ENCODE peak calls at places on chromosomes 6 and 20, in six cellular contexts. J is sciatic nerve, F is Right ventricle myocardium inferior, B is activated B cell treated with CpG ODN at 0.5 μM for 24 hours, P is foreskin keratinocyte, N is right lobe of liver. X is an unnamed sample.
A peak's percentile ranks its signal among the peaks of the same experiment; 100 is the strongest.

GRCh38 chr6:17633465-17634188 is 33.5 kb downstream of the FAM8A1 start:
- ATAC-seq in J (no peak), F (no peak), B (no peak), P (no peak), N (peak; percentile 15), X (no peak)

GRCh38 chr6:1094306-1094705 is 217.6 kb upstream of the FOXQ1 start:
- ATAC-seq in J (peak; percentile 95), F (peak; percentile 79), B (no peak), P (peak; percentile 53), N (no peak), X (no peak)

GRCh38 chr6:117506180-117506835 is 23.8 kb downstream of the DCBLD1 start:
- ATAC-seq in J (no peak), F (no peak), B (no peak), P (no peak), N (no peak), X (peak; percentile 93)

GRCh38 chr6:139164001-139164400 is 29.1 kb downstream of the HECA start:
- ATAC-seq in J (peak; percentile 9), F (peak; percentile 14), B (no peak), P (peak; percentile 54), N (no peak), X (peak; percentile 38)

GRCh38 chr6:40763001-40763400 is 175.8 kb upstream of the LRFN2 start:
- ATAC-seq in J (no peak), F (peak; percentile 87), B (no peak), P (no peak), N (no peak), X (no peak)

GRCh38 chr6:27766405-27766804 is 145.8 kb downstream of the OR2B2 start:
- ATAC-seq in J (no peak), F (no peak), B (no peak), P (no peak), N (no peak), X (no peak)

GRCh38 chr6:53111865-53112264 is 36.8 kb downstream of the GCM1 start:
- ATAC-seq in J (no peak), F (no peak), B (no peak), P (no peak), N (no peak), X (no peak)

GRCh38 chr6:78538002-78538401 is 329.3 kb upstream of the IRAK1BP1 start:
- ATAC-seq in J (no peak), F (no peak), B (no peak), P (peak; percentile 99), N (no peak), X (no peak)

GRCh38 chr20:44204156-44204831 is 6.3 kb downstream of the OSER1 start:
- ATAC-seq in J (peak; percentile 77), F (peak; percentile 53), B (no peak), P (peak; percentile 96), N (no peak), X (peak; percentile 92)

GRCh38 chr6:90249458-90249857 is 47.2 kb downstream of the BACH2 start:
- ATAC-seq in J (no peak), F (no peak), B (peak; percentile 79), P (no peak), N (no peak), X (no peak)

GRCh38 chr20:44324343-44324742 is 12.5 kb upstream of the R3HDML start:
- ATAC-seq in J (no peak), F (no peak), B (no peak), P (peak; percentile 18), N (no peak), X (no peak)

GRCh38 chr6:131295081-131295480 is 159.8 kb downstream of the AKAP7 start:
- ATAC-seq in J (no peak), F (no peak), B (no peak), P (no peak), N (no peak), X (no peak)

GRCh38 chr6:107731422-107732319 is 92.4 kb downstream of the SCML4 start:
- ATAC-seq in J (peak; percentile 10), F (no peak), B (peak; percentile 56), P (no peak), N (peak; percentile 52), X (no peak)

GRCh38 chr20:50482396-50482890 is 27.7 kb upstream of the PTPN1 start:
- ATAC-seq in J (no peak), F (no peak), B (no peak), P (no peak), N (no peak), X (no peak)

GRCh38 chr6:116371384-116372209 is 850 bp downstream of the DSE start:
- ATAC-seq in J (peak; percentile 81), F (peak; percentile 75), B (peak; percentile 21), P (peak; percentile 69), N (peak; percentile 55), X (peak; percentile 92)

GRCh38 chr6:106796754-106797153 is 167.4 kb downstream of the QRSL1 start:
- ATAC-seq in J (no peak), F (no peak), B (no peak), P (no peak), N (no peak), X (no peak)

GRCh38 chr6:163782436-163783003 is 368.0 kb downstream of the QKI start:
- ATAC-seq in J (peak; percentile 68), F (peak; percentile 15), B (no peak), P (peak; percentile 31), N (no peak), X (no peak)

GRCh38 chr20:52289956-52290355 is 98.4 kb upstream of the ZFP64 start:
- ATAC-seq in J (no peak), F (no peak), B (no peak), P (no peak), N (no peak), X (no peak)

GRCh38 chr20:61753196-61753942 is 312.3 kb downstream of the TAF4 start:
- ATAC-seq in J (no peak), F (no peak), B (no peak), P (peak; percentile 33), N (no peak), X (no peak)

GRCh38 chr6:156777577-156777865 is 343 bp downstream of the ARID1B start:
- ATAC-seq in J (no peak), F (no peak), B (no peak), P (no peak), N (no peak), X (no peak)

GRCh38 chr6:28118217-28118616 is 6.2 kb upstream of the ZSCAN16 start:
- ATAC-seq in J (no peak), F (no peak), B (no peak), P (no peak), N (no peak), X (no peak)

GRCh38 chr6:139109558-139109957 is 25.3 kb upstream of the HECA start:
- ATAC-seq in J (no peak), F (peak; percentile 44), B (peak; percentile 34), P (no peak), N (no peak), X (peak; percentile 40)

GRCh38 chr6:90256698-90257485 is 39.8 kb downstream of the BACH2 start:
- ATAC-seq in J (no peak), F (no peak), B (no peak), P (peak; percentile 68), N (no peak), X (peak; percentile 84)

GRCh38 chr6:105926318-105926717 is 159.8 kb upstream of the PRDM1 start:
- ATAC-seq in J (no peak), F (no peak), B (no peak), P (no peak), N (no peak), X (no peak)

GRCh38 chr6:123210645-123211044 is 214.6 kb downstream of the CLVS2 start:
- ATAC-seq in J (no peak), F (no peak), B (no peak), P (no peak), N (no peak), X (no peak)

GRCh38 chr6:163252132-163252729 is 162.3 kb upstream of the QKI start:
- ATAC-seq in J (peak; percentile 44), F (no peak), B (no peak), P (no peak), N (peak; percentile 23), X (no peak)

GRCh38 chr6:1131285-1132079 is 180.4 kb upstream of the FOXQ1 start:
- ATAC-seq in J (no peak), F (no peak), B (no peak), P (peak; percentile 97), N (peak; percentile 69), X (no peak)

GRCh38 chr20:10611357-10611756 is 62.4 kb downstream of the JAG1 start:
- ATAC-seq in J (peak; percentile 51), F (peak; percentile 47), B (no peak), P (peak; percentile 87), N (no peak), X (peak; percentile 80)

GRCh38 chr6:139600919-139601470 is 226.5 kb upstream of the CITED2 start:
- ATAC-seq in J (no peak), F (no peak), B (no peak), P (no peak), N (no peak), X (no peak)

GRCh38 chr6:35343092-35343834 is 905 bp downstream of the PPARD start:
- ATAC-seq in J (peak; percentile 13), F (no peak), B (peak; percentile 7), P (no peak), N (peak; percentile 3), X (peak; percentile 21)

GRCh38 chr6:22141271-22141745 is 155.5 kb downstream of the PRL start:
- ATAC-seq in J (no peak), F (peak; percentile 59), B (no peak), P (no peak), N (no peak), X (peak; percentile 10)

GRCh38 chr20:7123457-7123856 is 356.0 kb downstream of the BMP2 start:
- ATAC-seq in J (no peak), F (peak; percentile 94), B (no peak), P (no peak), N (no peak), X (no peak)

GRCh38 chr6:21022343-21023107 is 488.3 kb downstream of the CDKAL1 start:
- ATAC-seq in J (no peak), F (no peak), B (peak; percentile 85), P (peak; percentile 92), N (no peak), X (peak; percentile 17)

GRCh38 chr20:31863296-31864085 is 6.8 kb downstream of the DUSP15 start:
- ATAC-seq in J (no peak), F (no peak), B (no peak), P (no peak), N (no peak), X (no peak)

GRCh38 chr6:139940741-139941712 is 566.6 kb upstream of the CITED2 start:
- ATAC-seq in J (peak; percentile 43), F (peak; percentile 47), B (peak; percentile 21), P (no peak), N (peak; percentile 79), X (no peak)

GRCh38 chr20:53943522-53944291 is 126.7 kb downstream of the BCAS1 start:
- ATAC-seq in J (no peak), F (no peak), B (no peak), P (no peak), N (no peak), X (peak; percentile 31)

GRCh38 chr6:158293122-158293521 is 19.1 kb upstream of the TULP4 start:
- ATAC-seq in J (no peak), F (no peak), B (no peak), P (no peak), N (peak; percentile 12), X (no peak)

GRCh38 chr20:44186674-44187053 is 324 bp downstream of the JPH2 start:
- ATAC-seq in J (no peak), F (no peak), B (no peak), P (no peak), N (no peak), X (peak; percentile 42)

GRCh38 chr20:38116409-38117165 is 48.5 kb downstream of the TGM2 start:
- ATAC-seq in J (no peak), F (no peak), B (no peak), P (no peak), N (no peak), X (no peak)